ENCODE peak calls at places on chromosomes 6 and 20, in five cellular contexts. F is WERI-Rb-1, M is DND-41, V is SJSA1, L is tibial nerve. B is an unnamed sample.

GRCh38 chr6:111843347-111844147 is 29.7 kb downstream of the FYN start:
- DNase-seq in F (no peak), M (peak; percentile 65), V (no peak), L (no peak), B (peak; percentile 56)

GRCh38 chr6:35757461-35758123 is 18.8 kb upstream of the CLPSL2 start:
- DNase-seq in F (peak; percentile 79), M (no peak), V (no peak), L (no peak), B (peak; percentile 36)

GRCh38 chr20:49420811-49421295 is 61.6 kb downstream of the KCNB1 start:
- DNase-seq in F (no peak), M (no peak), V (no peak), L (peak; percentile 64), B (no peak)

GRCh38 chr6:168698923-168699322 is 257.9 kb downstream of the SMOC2 start:
- DNase-seq in F (no peak), M (no peak), V (no peak), L (no peak), B (no peak)

GRCh38 chr20:52078289-52078688 is 113.3 kb downstream of the ZFP64 start:
- DNase-seq in F (no peak), M (no peak), V (no peak), L (no peak), B (no peak)

GRCh38 chr20:11473971-11474370 is 443.7 kb upstream of the BTBD3 start:
- DNase-seq in F (no peak), M (no peak), V (peak; percentile 26), L (no peak), B (no peak)

GRCh38 chr6:166055801-166056200 is 111.8 kb downstream of the TBXT start:
- DNase-seq in F (no peak), M (no peak), V (no peak), L (no peak), B (no peak)

GRCh38 chr20:9958693-9959092 is 76.1 kb upstream of the ANKEF1 start:
- DNase-seq in F (no peak), M (no peak), V (no peak), L (no peak), B (no peak)

GRCh38 chr20:2942439-2942838 is 69.2 kb downstream of the PTPRA start:
- DNase-seq in F (no peak), M (no peak), V (no peak), L (no peak), B (no peak)

GRCh38 chr20:4721719-4722118 is at the start of gene PRND:
- DNase-seq in F (no peak), M (no peak), V (no peak), L (no peak), B (no peak)

GRCh38 chr6:122381494-122382083 is 17.9 kb upstream of the HSF2 start:
- DNase-seq in F (peak; percentile 51), M (peak; percentile 63), V (peak; percentile 33), L (peak; percentile 69), B (peak; percentile 75)

GRCh38 chr6:168825226-168826077 is 384.5 kb downstream of the SMOC2 start:
- DNase-seq in F (no peak), M (no peak), V (no peak), L (no peak), B (no peak)

GRCh38 chr20:21103582-21104465 is 2.3 kb downstream of the LINC00237 start:
- DNase-seq in F (no peak), M (no peak), V (no peak), L (no peak), B (no peak)

GRCh38 chr20:3995067-3995748 is 20.1 kb downstream of the RNF24 start:
- DNase-seq in F (no peak), M (no peak), V (peak; percentile 10), L (no peak), B (no peak)

GRCh38 chr6:21831531-21832291 is 238.2 kb downstream of the SOX4 start:
- DNase-seq in F (no peak), M (no peak), V (no peak), L (no peak), B (no peak)

GRCh38 chr6:84353459-84354423 is 126.3 kb upstream of the CEP162 start:
- DNase-seq in F (no peak), M (no peak), V (peak; percentile 68), L (no peak), B (no peak)

GRCh38 chr6:8939615-8940014 is 504.3 kb upstream of the SLC35B3 start:
- DNase-seq in F (no peak), M (no peak), V (peak; percentile 23), L (no peak), B (no peak)

GRCh38 chr6:165636415-165637048 is 26.5 kb downstream of the PDE10A start:
- DNase-seq in F (no peak), M (no peak), V (no peak), L (no peak), B (no peak)

GRCh38 chr6:132364249-132364648 is 37.0 kb downstream of the MOXD1 start:
- DNase-seq in F (no peak), M (no peak), V (no peak), L (no peak), B (no peak)

GRCh38 chr6:22466665-22467064 is 102.7 kb upstream of the HDGFL1 start:
- DNase-seq in F (no peak), M (no peak), V (no peak), L (no peak), B (no peak)

DNA sequence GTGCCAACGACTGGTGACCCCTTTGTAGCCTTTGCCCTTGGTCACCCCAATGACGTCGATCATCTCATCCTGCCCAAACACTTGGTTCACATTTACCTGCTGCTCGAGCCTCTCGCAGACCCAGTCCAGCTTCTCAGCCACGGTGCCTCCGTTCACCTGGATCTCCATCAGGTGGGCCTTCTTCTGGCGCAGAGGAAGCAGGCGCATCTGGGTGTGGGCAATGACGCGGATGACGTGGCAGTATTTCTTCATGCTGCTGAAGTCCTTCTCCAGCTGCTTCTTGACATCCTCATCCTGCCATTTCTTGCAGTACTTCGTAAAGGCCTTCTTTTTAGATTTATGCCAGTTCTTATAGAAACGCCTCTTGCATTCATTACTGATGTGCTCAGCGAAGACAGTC is 46.9 kb upstream of the SEC63 start:
- DNase-seq in F (no peak), M (no peak), V (no peak), L (no peak), B (no peak)
- H3K27ac ChIP-seq in F (no peak overlapping the region), M (no peak overlapping the region), V (no peak overlapping the region), L (no peak overlapping the region), B (no peak overlapping the region)

GRCh38 chr20:609371-609964 is 641 bp downstream of the TCF15 start:
- DNase-seq in F (no peak), M (no peak), V (no peak), L (no peak), B (no peak)

GRCh38 chr20:608970-609369 is 1.1 kb downstream of the TCF15 start:
- DNase-seq in F (no peak), M (no peak), V (no peak), L (no peak), B (no peak)

GRCh38 chr20:605237-605636 is 4.9 kb downstream of the TCF15 start:
- DNase-seq in F (no peak), M (no peak), V (no peak), L (no peak), B (no peak)

GRCh38 chr20:610130-611046 is at the start of gene TCF15:
- DNase-seq in F (peak; percentile 75), M (no peak), V (no peak), L (no peak), B (no peak)

DNA sequence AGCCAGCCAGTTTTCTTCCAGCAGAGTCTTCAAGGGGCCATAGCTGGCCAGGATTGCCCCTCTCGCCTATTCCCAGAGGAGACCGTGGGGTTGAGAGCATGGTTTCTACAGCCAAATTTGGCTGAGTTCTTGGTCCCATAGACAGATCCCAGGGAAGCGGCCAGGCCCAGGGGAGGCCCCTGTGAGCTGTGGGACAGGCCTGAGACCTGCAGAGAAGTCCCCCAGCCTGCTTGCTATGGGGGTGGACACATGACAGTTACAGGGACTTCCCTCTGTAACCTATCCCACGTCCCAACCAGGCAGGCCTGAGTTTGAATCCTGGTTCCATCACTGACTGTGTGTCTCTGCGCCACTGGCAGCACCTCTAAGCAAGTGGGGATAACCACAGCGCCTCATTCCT is 2.6 kb downstream of the TCF15 start:
- DNase-seq in F (no peak), M (no peak), V (no peak), L (no peak), B (no peak)
- H3K27ac ChIP-seq in F (no peak overlapping the region), M (no peak overlapping the region), V (no peak overlapping the region), L (no peak overlapping the region), B (no peak overlapping the region)

GRCh38 chr6:53912661-53913060 is 117.9 kb downstream of the LRRC1 start:
- DNase-seq in F (no peak), M (no peak), V (no peak), L (no peak), B (no peak)
- H3K27ac ChIP-seq in F (no peak overlapping the region), M (no peak overlapping the region), V (no peak overlapping the region), L (no peak overlapping the region), B (no peak overlapping the region)

GRCh38 chr20:37357481-37358365 is 11.8 kb downstream of the SRC start:
- DNase-seq in F (no peak), M (no peak), V (no peak), L (no peak), B (no peak)

GRCh38 chr20:37358366-37359150 is 12.6 kb downstream of the SRC start:
- DNase-seq in F (no peak), M (no peak), V (no peak), L (no peak), B (no peak)

GRCh38 chr20:37359836-37360235 is 13.9 kb downstream of the SRC start:
- DNase-seq in F (no peak), M (no peak), V (no peak), L (no peak), B (no peak)

GRCh38 chr20:37360515-37361115 is 14.7 kb downstream of the SRC start:
- DNase-seq in F (no peak), M (no peak), V (no peak), L (no peak), B (no peak)

DNA sequence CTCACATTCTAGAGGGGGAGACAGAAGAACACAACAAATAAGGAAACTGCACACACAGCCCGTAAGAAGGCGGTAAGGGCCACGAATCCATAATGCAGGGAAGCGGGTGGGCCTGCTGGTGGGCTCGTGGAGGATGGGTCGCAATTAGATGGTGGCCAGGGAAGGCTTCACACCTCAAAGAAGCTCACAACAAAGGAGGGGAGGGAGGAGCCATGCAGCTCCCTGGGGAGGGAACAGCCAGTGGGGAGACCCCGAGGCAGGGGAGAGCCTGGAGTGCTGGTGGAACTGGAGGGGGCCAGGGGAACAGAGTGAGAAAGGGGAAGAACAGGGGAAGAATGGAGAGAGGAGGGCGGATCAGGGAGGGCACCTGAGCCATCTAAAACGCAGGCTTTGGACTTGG is 13.4 kb downstream of the SRC start:
- DNase-seq in F (no peak), M (no peak), V (no peak), L (no peak), B (no peak)
- H3K27ac ChIP-seq in F (no peak overlapping the region), M (no peak overlapping the region), V (no peak overlapping the region), L (no peak overlapping the region), B (no peak overlapping the region)

GRCh38 chr20:22954661-22955060 is 80.5 kb upstream of the SSTR4 start:
- DNase-seq in F (no peak), M (no peak), V (no peak), L (no peak), B (no peak)

GRCh38 chr20:22949710-22950109 is 85.4 kb upstream of the SSTR4 start:
- DNase-seq in F (no peak), M (peak; percentile 81), V (no peak), L (no peak), B (no peak)

GRCh38 chr20:22946594-22946993 is 88.5 kb upstream of the SSTR4 start:
- DNase-seq in F (no peak), M (no peak), V (no peak), L (no peak), B (no peak)

GRCh38 chr20:22951966-22952365 is 83.1 kb upstream of the SSTR4 start:
- DNase-seq in F (no peak), M (no peak), V (no peak), L (no peak), B (no peak)
- H3K27ac ChIP-seq in F (no peak overlapping the region), M (no peak overlapping the region), V (no peak overlapping the region), L (no peak overlapping the region), B (no peak overlapping the region)

GRCh38 chr6:10733863-10734262 is 11.0 kb downstream of the TMEM14C start:
- DNase-seq in F (no peak), M (no peak), V (no peak), L (no peak), B (no peak)
- H3K27ac ChIP-seq in F (no peak overlapping the region), M (no peak overlapping the region), V (peak overlapping the region; percentile 85), L (no peak overlapping the region), B (no peak overlapping the region)